ENCODE peak calls at places on chromosomes 5 and 9, in nine cellular contexts. H, M, V, G, C, X, F, L and K are unnamed samples.

GRCh38 chr5:141560141-141560540 is 58.7 kb downstream of the DIAPH1 start:
- DNase-seq in X (no peak), G (no peak), C (no peak), L (no peak), F (no peak), V (no peak), H (no peak), M (peak), K (no peak)

GRCh38 chr5:55633574-55634203 is 78.4 kb downstream of the SLC38A9 start:
- DNase-seq in C (no peak), F (no peak), H (peak), V (no peak), G (no peak), M (peak), X (no peak), L (no peak), K (no peak)

GRCh38 chr5:180825768-180826525 is 23.3 kb upstream of the MGAT1 start:
- DNase-seq in H (peak), G (no peak), L (no peak), F (no peak), X (no peak), C (peak), M (peak), V (no peak), K (no peak)

GRCh38 chr5:80904533-80905187 is 55.5 kb upstream of the RASGRF2 start:
- DNase-seq in M (no peak), F (no peak), V (no peak), H (no peak), C (no peak), X (no peak), G (no peak), L (no peak), K (no peak)

GRCh38 chr5:172670444-172670843 is 29.4 kb downstream of the NEURL1B start:
- DNase-seq in M (no peak), X (no peak), L (no peak), C (no peak), G (no peak), F (no peak), H (no peak), V (no peak), K (no peak)

GRCh38 chr5:56319281-56320242 is 86.4 kb upstream of the ANKRD55 start:
- DNase-seq in F (no peak), X (no peak), G (no peak), C (peak), H (no peak), V (no peak), M (no peak), L (no peak), K (peak)

GRCh38 chr5:150132740-150133139 is 22.9 kb downstream of the PDGFRB start:
- DNase-seq in F (no peak), V (no peak), M (no peak), X (no peak), L (no peak), G (peak), H (no peak), C (no peak), K (no peak)

GRCh38 chr5:169688106-169688505 is 51.0 kb downstream of the DOCK2 start:
- DNase-seq in C (no peak), H (no peak), G (no peak), M (peak), X (no peak), L (no peak), V (no peak), F (no peak), K (no peak)

GRCh38 chr5:59260973-59261372 is 632.6 kb downstream of the PDE4D start:
- DNase-seq in F (no peak), G (no peak), H (no peak), M (no peak), V (no peak), L (no peak), C (no peak), X (no peak), K (no peak)

GRCh38 chr5:73031839-73032238 is 76.0 kb downstream of the FCHO2 start:
- DNase-seq in X (no peak), H (peak), F (no peak), C (peak), L (no peak), V (no peak), G (no peak), M (peak), K (no peak)

GRCh38 chr5:143002459-143003327 is 232.5 kb downstream of the ARHGAP26 start:
- DNase-seq in G (no peak), X (peak), M (peak), V (peak), C (peak), H (peak), L (no peak), F (peak), K (no peak)

GRCh38 chr5:114360816-114361723 is 800 bp upstream of the KCNN2 start:
- DNase-seq in V (no peak), M (peak), X (peak), F (no peak), C (no peak), H (peak), G (peak), L (peak), K (no peak)

GRCh38 chr9:113656771-113657670 is 193.5 kb downstream of the RGS3 start:
- DNase-seq in X (no peak), F (no peak), C (no peak), M (peak), G (no peak), V (no peak), H (no peak), L (peak), K (peak)

GRCh38 chr5:37882636-37883035 is 42.8 kb upstream of the GDNF start:
- DNase-seq in G (no peak), M (no peak), C (no peak), V (no peak), H (no peak), F (no peak), X (no peak), L (no peak), K (no peak)

GRCh38 chr5:112579771-112580170 is 157.9 kb upstream of the APC start:
- DNase-seq in X (no peak), M (no peak), G (no peak), F (no peak), H (no peak), C (no peak), V (no peak), L (no peak), K (no peak)

GRCh38 chr5:99034336-99034735 is 105.5 kb upstream of the CHD1 start:
- DNase-seq in F (no peak), X (no peak), G (no peak), C (no peak), M (peak), L (no peak), H (no peak), V (no peak), K (no peak)

GRCh38 chr9:2321523-2322148 is 300.0 kb upstream of the VLDLR start:
- DNase-seq in L (no peak), G (no peak), H (no peak), M (no peak), V (no peak), C (no peak), X (no peak), F (no peak), K (no peak)

GRCh38 chr9:96417610-96418073 is 528 bp downstream of the ZNF367 start:
- DNase-seq in F (no peak), X (no peak), M (peak), H (no peak), C (no peak), L (no peak), G (peak), V (no peak), K (peak)

GRCh38 chr9:14722391-14723035 is at the start of gene CER1:
- DNase-seq in C (no peak), F (no peak), V (no peak), L (no peak), H (no peak), M (no peak), X (no peak), G (no peak), K (no peak)

GRCh38 chr9:17627641-17628040 is 48.8 kb downstream of the SH3GL2 start:
- DNase-seq in C (no peak), L (no peak), F (no peak), M (peak), G (no peak), H (no peak), X (no peak), V (no peak), K (no peak)

GRCh38 chr5:82561786-82562185 is 283.6 kb upstream of the RPS23 start:
- DNase-seq in F (no peak), X (no peak), L (no peak), G (no peak), H (no peak), C (no peak), M (no peak), V (no peak), K (no peak)

GRCh38 chr5:140113180-140113698 is 670 bp upstream of the PURA start:
- DNase-seq in C (no peak), M (no peak), X (no peak), V (no peak), H (no peak), L (peak), G (peak), F (peak), K (no peak)